ENCODE peak calls at places on chromosomes 13 and 19, in five cellular contexts. L, H, C, X and T are unnamed samples.

GRCh38 chr19:8334458-8335342 is 8.4 kb downstream of the KANK3 start:
- DNase-seq in L (peak), H (no peak), C (peak), X (peak), T (no peak)

GRCh38 chr19:7733376-7733775 is 1.5 kb upstream of the CLEC4G start:
- DNase-seq in L (no peak), H (no peak), C (no peak), X (no peak), T (no peak)

GRCh38 chr13:27022571-27023311 is 148.9 kb downstream of the USP12 start:
- DNase-seq in L (peak), H (no peak), C (peak), X (no peak), T (no peak)

GRCh38 chr13:32117696-32118095 is 86.1 kb downstream of the FRY start:
- DNase-seq in L (no peak), H (no peak), C (peak), X (no peak), T (no peak)

GRCh38 chr19:39024875-39025641 is 7.3 kb downstream of the FBXO27 start:
- DNase-seq in L (no peak), H (no peak), C (no peak), X (no peak), T (no peak)

GRCh38 chr19:49559443-49559842 is 20.9 kb downstream of the NOSIP start:
- DNase-seq in L (no peak), H (no peak), C (no peak), X (no peak), T (no peak)

GRCh38 chr19:39401549-39402416 is 4.9 kb upstream of the ZFP36 start:
- DNase-seq in L (peak), H (peak), C (no peak), X (peak), T (no peak)

GRCh38 chr13:41767801-41768200 is 193.1 kb downstream of the VWA8 start:
- DNase-seq in L (no peak), H (no peak), C (no peak), X (peak), T (no peak)

GRCh38 chr19:45100797-45101196 is 7.8 kb downstream of the PPP1R37 start:
- DNase-seq in L (no peak), H (no peak), C (no peak), X (no peak), T (no peak)

GRCh38 chr13:25300861-25301346 is 521 bp upstream of the NUP58 start:
- DNase-seq in L (peak), H (no peak), C (no peak), X (peak), T (no peak)

GRCh38 chr19:359653-359925 is 15.0 kb upstream of the MIER2 start:
- DNase-seq in L (no peak), H (peak), C (no peak), X (no peak), T (no peak)

GRCh38 chr19:11265785-11266236 is 3.5 kb upstream of the DOCK6 start:
- DNase-seq in L (no peak), H (no peak), C (peak), X (no peak), T (no peak)

GRCh38 chr19:3785464-3785937 is 680 bp downstream of the MATK start:
- DNase-seq in L (peak), H (no peak), C (no peak), X (no peak), T (no peak)

GRCh38 chr19:1064661-1065605 is 2.0 kb upstream of the ARHGAP45 start:
- DNase-seq in L (peak), H (no peak), C (no peak), X (peak), T (no peak)

GRCh38 chr19:55578031-55578760 is 2.5 kb downstream of the ZNF579 start:
- DNase-seq in L (no peak), H (no peak), C (no peak), X (no peak), T (no peak)

GRCh38 chr13:112073245-112074138 is 6.5 kb downstream of the SOX1 start:
- DNase-seq in L (no peak), H (no peak), C (no peak), X (no peak), T (no peak)